ENCODE peak calls at places on chromosomes 11 and 22, in four cellular contexts. One of them, this sample, is unnamed.

GRCh38 chr11:95082576-95083001 is 7.1 kb upstream of the ENDOD1 start:
- DNase-seq in fibroblast of lung: no peak
- DNase-seq in tibial nerve: no peak
- DNase-seq in A549: no peak
- DNase-seq in this sample: no peak

GRCh38 chr11:78898376-78898775 is 323.7 kb upstream of the NARS2 start:
- DNase-seq in fibroblast of lung: no peak
- DNase-seq in tibial nerve: no peak
- DNase-seq in A549: no peak
- DNase-seq in this sample: no peak

GRCh38 chr22:29030618-29031235 is 30.9 kb downstream of the C22orf31 start:
- DNase-seq in fibroblast of lung: peak
- DNase-seq in tibial nerve: peak
- DNase-seq in A549: peak
- DNase-seq in this sample: peak

GRCh38 chr11:107501713-107502112 is 44.1 kb upstream of the CWF19L2 start:
- DNase-seq in fibroblast of lung: no peak
- DNase-seq in tibial nerve: no peak
- DNase-seq in A549: no peak
- DNase-seq in this sample: peak

GRCh38 chr11:130436171-130436570 is 7.8 kb upstream of the ADAMTS8 start:
- DNase-seq in fibroblast of lung: no peak
- DNase-seq in tibial nerve: no peak
- DNase-seq in A549: no peak
- DNase-seq in this sample: no peak

GRCh38 chr11:110929129-110929528 is 216.9 kb upstream of the ARHGAP20 start:
- DNase-seq in fibroblast of lung: no peak
- DNase-seq in tibial nerve: no peak
- DNase-seq in A549: no peak
- DNase-seq in this sample: no peak

GRCh38 chr22:34068011-34068410 is 147.7 kb upstream of the LARGE1 start:
- DNase-seq in fibroblast of lung: no peak
- DNase-seq in tibial nerve: no peak
- DNase-seq in A549: no peak
- DNase-seq in this sample: no peak

GRCh38 chr11:75450826-75451783 is 18.1 kb upstream of the KLHL35 start:
- DNase-seq in fibroblast of lung: no peak
- DNase-seq in tibial nerve: no peak
- DNase-seq in A549: no peak
- DNase-seq in this sample: no peak

GRCh38 chr11:61574611-61575010 is 6.3 kb downstream of the SYT7 start:
- DNase-seq in fibroblast of lung: no peak
- DNase-seq in tibial nerve: no peak
- DNase-seq in A549: no peak
- DNase-seq in this sample: no peak

GRCh38 chr11:44950036-44950624 is 553 bp downstream of the TP53I11 start:
- DNase-seq in fibroblast of lung: no peak
- DNase-seq in tibial nerve: peak
- DNase-seq in A549: no peak
- DNase-seq in this sample: no peak

GRCh38 chr22:39545310-39546063 is 12.9 kb upstream of the RPS19BP1 start:
- DNase-seq in fibroblast of lung: no peak
- DNase-seq in tibial nerve: no peak
- DNase-seq in A549: no peak
- DNase-seq in this sample: no peak

GRCh38 chr11:70203749-70204465 is 811 bp downstream of the FADD start:
- DNase-seq in fibroblast of lung: peak
- DNase-seq in tibial nerve: peak
- DNase-seq in A549: peak
- DNase-seq in this sample: peak

GRCh38 chr22:47128216-47129215 is 366.1 kb downstream of the TBC1D22A start:
- DNase-seq in fibroblast of lung: no peak
- DNase-seq in tibial nerve: no peak
- DNase-seq in A549: no peak
- DNase-seq in this sample: no peak

GRCh38 chr22:39227542-39228272 is 17.1 kb downstream of the PDGFB start:
- DNase-seq in fibroblast of lung: no peak
- DNase-seq in tibial nerve: no peak
- DNase-seq in A549: no peak
- DNase-seq in this sample: no peak

GRCh38 chr11:75796091-75796435 is 18.9 kb upstream of the UVRAG start:
- DNase-seq in fibroblast of lung: no peak
- DNase-seq in tibial nerve: no peak
- DNase-seq in A549: no peak
- DNase-seq in this sample: no peak

GRCh38 chr11:27757953-27758352 is 57.7 kb upstream of the BDNF start:
- DNase-seq in fibroblast of lung: peak
- DNase-seq in tibial nerve: no peak
- DNase-seq in A549: no peak
- DNase-seq in this sample: no peak

GRCh38 chr11:19013181-19013857 is 47.2 kb downstream of the MRGPRX2 start:
- DNase-seq in fibroblast of lung: no peak
- DNase-seq in tibial nerve: no peak
- DNase-seq in A549: peak
- DNase-seq in this sample: no peak

GRCh38 chr22:47127441-47127871 is 365.0 kb downstream of the TBC1D22A start:
- DNase-seq in fibroblast of lung: no peak
- DNase-seq in tibial nerve: no peak
- DNase-seq in A549: no peak
- DNase-seq in this sample: no peak

GRCh38 chr11:20156280-20156875 is 3.9 kb downstream of the DBX1 start:
- DNase-seq in fibroblast of lung: no peak
- DNase-seq in tibial nerve: no peak
- DNase-seq in A549: no peak
- DNase-seq in this sample: no peak

GRCh38 chr11:108647701-108648527 is 17.0 kb upstream of the DDX10 start:
- DNase-seq in fibroblast of lung: peak
- DNase-seq in tibial nerve: peak
- DNase-seq in A549: peak
- DNase-seq in this sample: peak

GRCh38 chr22:32258791-32259190 is 3.6 kb upstream of the SLC5A4 start:
- DNase-seq in fibroblast of lung: no peak
- DNase-seq in tibial nerve: no peak
- DNase-seq in A549: no peak
- DNase-seq in this sample: no peak

GRCh38 chr22:47409501-47410275 is 647.2 kb downstream of the TBC1D22A start:
- DNase-seq in fibroblast of lung: no peak
- DNase-seq in tibial nerve: no peak
- DNase-seq in A549: no peak
- DNase-seq in this sample: no peak

GRCh38 chr11:114377612-114378267 is 22.6 kb downstream of the C11orf71 start:
- DNase-seq in fibroblast of lung: peak
- DNase-seq in tibial nerve: no peak
- DNase-seq in A549: no peak
- DNase-seq in this sample: no peak

GRCh38 chr11:94968334-94968958 is 4.9 kb downstream of the CWC15 start:
- DNase-seq in fibroblast of lung: peak
- DNase-seq in tibial nerve: no peak
- DNase-seq in A549: peak
- DNase-seq in this sample: peak

GRCh38 chr11:96390403-96390830 is 604 bp downstream of the JRKL start:
- DNase-seq in fibroblast of lung: peak
- DNase-seq in tibial nerve: peak
- DNase-seq in A549: peak
- DNase-seq in this sample: no peak

GRCh38 chr11:47259178-47259977 is 1.6 kb downstream of the NR1H3 start:
- DNase-seq in fibroblast of lung: no peak
- DNase-seq in tibial nerve: no peak
- DNase-seq in A549: peak
- DNase-seq in this sample: peak

GRCh38 chr11:9138612-9139579 is 47.5 kb upstream of the SCUBE2 start:
- DNase-seq in fibroblast of lung: peak
- DNase-seq in tibial nerve: peak
- DNase-seq in A549: peak
- DNase-seq in this sample: peak

GRCh38 chr11:127074151-127074761 is 73.7 kb upstream of the KIRREL3 start:
- DNase-seq in fibroblast of lung: peak
- DNase-seq in tibial nerve: no peak
- DNase-seq in A549: peak
- DNase-seq in this sample: peak

GRCh38 chr11:15893080-15893492 is 463.3 kb downstream of the SOX6 start:
- DNase-seq in fibroblast of lung: peak
- DNase-seq in tibial nerve: no peak
- DNase-seq in A549: no peak
- DNase-seq in this sample: no peak

GRCh38 chr22:30909306-30909705 is 59.3 kb downstream of the MORC2 start:
- DNase-seq in fibroblast of lung: no peak
- DNase-seq in tibial nerve: no peak
- DNase-seq in A549: no peak
- DNase-seq in this sample: no peak

GRCh38 chr11:9826390-9826789 is 162.5 kb downstream of the SWAP70 start:
- DNase-seq in fibroblast of lung: no peak
- DNase-seq in tibial nerve: no peak
- DNase-seq in A549: no peak
- DNase-seq in this sample: no peak

GRCh38 chr11:7907121-7907520 is 23.9 kb downstream of the OR10A6 start:
- DNase-seq in fibroblast of lung: peak
- DNase-seq in tibial nerve: no peak
- DNase-seq in A549: no peak
- DNase-seq in this sample: no peak

GRCh38 chr11:7905961-7906429 is 25.1 kb downstream of the OR10A6 start:
- DNase-seq in fibroblast of lung: no peak
- DNase-seq in tibial nerve: no peak
- DNase-seq in A549: no peak
- DNase-seq in this sample: no peak

GRCh38 chr11:7904910-7905309 is 26.2 kb downstream of the OR10A6 start:
- DNase-seq in fibroblast of lung: peak
- DNase-seq in tibial nerve: no peak
- DNase-seq in A549: no peak
- DNase-seq in this sample: no peak

GRCh38 chr11:7905549-7905948 is 25.5 kb downstream of the OR10A6 start:
- DNase-seq in fibroblast of lung: no peak
- DNase-seq in tibial nerve: no peak
- DNase-seq in A549: no peak
- DNase-seq in this sample: no peak

GRCh38 chr11:7906481-7906880 is 24.6 kb downstream of the OR10A6 start:
- DNase-seq in fibroblast of lung: no peak
- DNase-seq in tibial nerve: no peak
- DNase-seq in A549: no peak
- DNase-seq in this sample: no peak
- H3K4me3 ChIP-seq in fibroblast of lung: no peak
- H3K4me3 ChIP-seq in tibial nerve: no peak
- H3K4me3 ChIP-seq in A549: no peak
- H3K4me3 ChIP-seq in this sample: no peak

DNA sequence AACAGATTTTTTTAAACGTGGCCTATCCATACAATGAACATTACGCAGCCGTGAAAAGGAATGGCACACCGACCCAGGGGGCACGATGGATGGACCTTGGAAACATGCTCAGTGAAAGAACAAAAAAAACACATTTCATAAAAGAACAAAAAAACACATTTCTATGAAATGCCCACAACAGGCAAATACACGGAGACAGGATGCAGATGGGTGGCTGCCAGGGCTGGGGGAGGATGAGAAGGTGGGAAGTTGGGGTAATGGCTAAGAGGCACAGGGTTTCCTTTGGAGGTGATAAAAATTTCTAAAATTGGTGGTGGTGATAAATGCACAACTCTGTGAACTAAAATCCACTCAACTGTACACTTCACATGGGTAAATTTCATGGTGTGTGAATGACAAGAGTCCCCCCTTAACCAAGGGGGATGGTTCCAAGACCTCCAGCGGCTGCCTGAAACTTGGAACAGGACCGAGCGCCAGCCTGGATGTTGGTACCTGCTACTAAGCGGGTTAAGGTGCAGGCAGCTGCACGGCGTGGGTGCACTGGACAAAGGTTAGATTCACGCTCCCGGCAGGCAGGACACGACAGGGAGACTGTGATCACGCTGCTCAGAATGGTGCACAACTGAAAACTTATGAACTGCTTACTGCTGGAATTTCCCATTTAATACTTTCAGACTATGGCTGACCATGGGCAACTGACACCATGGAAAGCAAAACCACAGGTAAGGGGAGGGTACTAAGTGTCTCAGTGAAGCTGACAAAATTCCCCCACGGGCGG is 16.5 kb downstream of the BRD1 start:
- DNase-seq in fibroblast of lung: no peak
- DNase-seq in tibial nerve: no peak
- DNase-seq in A549: no peak
- DNase-seq in this sample: no peak
- H3K4me3 ChIP-seq in fibroblast of lung: no peak
- H3K4me3 ChIP-seq in tibial nerve: no peak
- H3K4me3 ChIP-seq in A549: no peak
- H3K4me3 ChIP-seq in this sample: no peak

GRCh38 chr11:10930224-10930960 is 72.5 kb upstream of the ZBED5 start:
- DNase-seq in fibroblast of lung: peak
- DNase-seq in tibial nerve: no peak
- DNase-seq in A549: no peak
- DNase-seq in this sample: no peak
- H3K4me3 ChIP-seq in fibroblast of lung: peak
- H3K4me3 ChIP-seq in tibial nerve: peak
- H3K4me3 ChIP-seq in A549: peak
- H3K4me3 ChIP-seq in this sample: peak

GRCh38 chr11:59208956-59209355 is 3.8 kb downstream of the MPEG1 start:
- DNase-seq in fibroblast of lung: peak
- DNase-seq in tibial nerve: no peak
- DNase-seq in A549: no peak
- DNase-seq in this sample: no peak

GRCh38 chr11:59216654-59217640 is 4.2 kb upstream of the MPEG1 start:
- DNase-seq in fibroblast of lung: peak
- DNase-seq in tibial nerve: peak
- DNase-seq in A549: no peak
- DNase-seq in this sample: no peak

GRCh38 chr11:59214141-59214893 is 1.6 kb upstream of the MPEG1 start:
- DNase-seq in fibroblast of lung: no peak
- DNase-seq in tibial nerve: no peak
- DNase-seq in A549: no peak
- DNase-seq in this sample: no peak

GRCh38 chr11:59212222-59212621 is 505 bp downstream of the MPEG1 start:
- DNase-seq in fibroblast of lung: no peak
- DNase-seq in tibial nerve: no peak
- DNase-seq in A549: no peak
- DNase-seq in this sample: no peak

DNA sequence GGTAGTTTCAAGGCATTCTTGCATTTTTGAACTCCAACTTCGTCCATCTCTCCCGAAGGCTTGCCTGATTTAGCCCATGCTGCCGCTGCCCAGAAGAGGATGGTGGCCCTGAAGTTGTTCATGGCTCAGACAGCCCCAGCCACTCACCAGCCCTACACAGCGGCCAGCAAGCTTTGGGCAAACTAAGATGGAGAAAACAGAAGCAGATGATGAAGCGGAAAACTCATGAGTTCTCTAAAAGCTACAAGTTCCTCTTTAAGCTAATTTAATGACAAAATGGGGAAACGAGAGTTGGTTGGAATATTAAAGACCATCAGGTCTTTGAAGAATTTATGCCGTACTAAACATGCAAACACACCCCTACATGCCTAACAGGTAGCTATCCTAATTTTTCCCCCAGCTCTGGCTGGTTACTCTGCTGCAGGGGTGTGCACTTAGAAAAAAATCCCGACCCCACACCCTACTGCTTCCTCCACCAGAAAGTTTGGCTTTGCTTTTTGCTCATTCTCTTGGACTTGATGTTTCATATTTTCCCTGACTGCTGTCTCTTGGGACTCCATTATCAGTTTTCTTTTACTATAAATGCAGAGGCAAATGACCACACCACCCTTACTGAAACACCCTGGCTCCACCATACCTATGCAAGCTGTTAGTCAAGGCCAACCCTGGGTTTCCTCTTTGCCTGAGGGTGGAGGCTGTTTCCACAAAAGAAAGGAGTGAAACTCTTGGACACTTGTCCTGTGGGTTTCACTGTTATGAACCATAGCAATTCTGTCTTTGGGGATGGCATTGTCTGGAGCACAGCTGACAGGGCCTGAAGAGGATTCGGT is at the start of gene MPEG1:
- DNase-seq in fibroblast of lung: no peak
- DNase-seq in tibial nerve: no peak
- DNase-seq in A549: no peak
- DNase-seq in this sample: no peak
- H3K4me3 ChIP-seq in fibroblast of lung: no peak
- H3K4me3 ChIP-seq in tibial nerve: peak
- H3K4me3 ChIP-seq in A549: no peak
- H3K4me3 ChIP-seq in this sample: no peak